ENCODE peak calls at places on chromosome 9, in eight cellular contexts. L is mesendoderm, F is HCT116, I is tibial nerve, P is transverse colon, J is RWPE2, W is PC-9, N is cardiac muscle cell. E is an unnamed sample.

GRCh38 chr9:96048116-96048953 is 172.8 kb downstream of the ERCC6L2 start:
- DNase-seq in I (no peak), F (no peak), W (no peak), P (no peak), N (peak), L (no peak), J (no peak), E (no peak)

GRCh38 chr9:20253635-20254034 is 368.7 kb downstream of the MLLT3 start:
- DNase-seq in L (no peak), W (no peak), F (no peak), P (no peak), I (no peak), J (no peak), N (no peak), E (no peak)

GRCh38 chr9:33752130-33752637 is 43.2 kb upstream of the PRSS3 start:
- DNase-seq in I (no peak), J (no peak), W (peak), F (no peak), N (no peak), L (no peak), P (no peak), E (no peak)

GRCh38 chr9:2178034-2178734 is 163.0 kb downstream of the SMARCA2 start:
- DNase-seq in F (no peak), N (no peak), L (peak), I (no peak), P (no peak), W (no peak), J (no peak), E (no peak)

GRCh38 chr9:18126776-18127175 is 347.2 kb upstream of the ADAMTSL1 start:
- DNase-seq in P (no peak), N (no peak), F (no peak), L (no peak), I (no peak), W (no peak), J (no peak), E (no peak)

GRCh38 chr9:132583584-132584304 is 1.3 kb downstream of the BARHL1 start:
- DNase-seq in W (peak), I (no peak), L (no peak), P (no peak), J (no peak), F (no peak), N (no peak), E (no peak)

GRCh38 chr9:88831783-88832407 is 159.4 kb upstream of the S1PR3 start:
- DNase-seq in L (peak), W (no peak), J (no peak), P (no peak), N (peak), F (no peak), I (no peak), E (no peak)

GRCh38 chr9:70411930-70412677 is 2.4 kb downstream of the KLF9 start:
- DNase-seq in L (peak), I (peak), J (peak), W (peak), N (no peak), F (peak), P (peak), E (peak)

GRCh38 chr9:134185536-134186011 is 21.2 kb upstream of the RNU6ATAC start:
- DNase-seq in W (no peak), N (no peak), I (no peak), J (no peak), F (no peak), P (no peak), L (peak), E (no peak)

DNA sequence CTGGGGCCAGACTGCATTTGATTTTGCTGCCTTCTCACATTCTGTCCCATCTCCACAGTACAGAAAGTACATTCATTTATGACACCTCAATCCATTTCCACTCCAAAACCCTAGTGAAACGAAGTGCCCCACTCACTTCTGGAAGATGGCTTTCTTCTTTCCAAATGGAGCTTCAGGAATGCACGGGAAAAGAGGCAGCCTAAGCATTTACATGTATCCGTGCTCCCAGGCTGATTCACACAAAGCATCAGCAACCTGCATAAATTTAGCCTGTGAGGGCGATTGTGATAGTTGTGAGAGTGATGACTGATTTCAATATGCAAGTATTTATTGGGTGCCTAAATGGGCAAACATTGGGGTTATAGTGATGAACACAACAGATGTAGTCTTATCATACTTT is 86.5 kb downstream of the PLPPR1 start:
- DNase-seq in I (no peak), N (no peak), P (no peak), L (peak), F (no peak), J (no peak), W (no peak), E (no peak)
- H3K27ac ChIP-seq in I (no peak), N (no peak), P (no peak), L (no peak), F (no peak), J (no peak), W (no peak), E (no peak)

GRCh38 chr9:35870351-35870923 is at the start of gene OR13J1:
- DNase-seq in J (no peak), W (no peak), F (no peak), P (no peak), L (no peak), N (no peak), I (no peak), E (no peak)
- H3K27ac ChIP-seq in J (no peak), W (no peak), F (no peak), P (no peak), L (no peak), N (no peak), I (no peak), E (no peak)

GRCh38 chr9:127917603-127918002 is 762 bp upstream of the ST6GALNAC4 start:
- DNase-seq in P (peak), N (no peak), J (no peak), F (no peak), I (no peak), W (no peak), L (no peak), E (no peak)
- H3K27ac ChIP-seq in P (peak), N (no peak), J (peak), F (peak), I (peak), W (peak), L (no peak), E (peak)

DNA sequence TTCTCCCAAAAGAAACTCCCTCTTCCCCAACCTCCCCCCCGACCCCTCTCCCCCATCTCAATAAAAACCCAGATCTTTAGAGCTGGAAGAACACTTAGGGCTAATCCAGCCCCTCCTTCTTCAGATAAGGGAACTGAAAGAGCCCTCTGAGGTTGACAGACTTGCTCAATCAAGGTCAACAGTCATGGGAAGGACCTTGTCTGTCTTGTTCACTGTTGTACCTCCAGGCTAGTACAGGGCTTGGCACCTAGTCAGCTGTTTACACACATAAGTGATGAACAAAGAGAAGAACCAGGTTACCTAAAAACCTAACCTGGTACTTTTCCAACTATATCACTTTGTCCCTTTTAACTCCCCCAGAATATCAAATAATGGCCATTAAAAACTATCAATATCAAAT is 2.4 kb downstream of the TTC39B start:
- DNase-seq in N (no peak), I (no peak), L (no peak), P (no peak), J (no peak), W (no peak), F (no peak), E (no peak)
- H3K27ac ChIP-seq in N (no peak), I (no peak), L (no peak), P (no peak), J (no peak), W (no peak), F (no peak), E (no peak)

DNA sequence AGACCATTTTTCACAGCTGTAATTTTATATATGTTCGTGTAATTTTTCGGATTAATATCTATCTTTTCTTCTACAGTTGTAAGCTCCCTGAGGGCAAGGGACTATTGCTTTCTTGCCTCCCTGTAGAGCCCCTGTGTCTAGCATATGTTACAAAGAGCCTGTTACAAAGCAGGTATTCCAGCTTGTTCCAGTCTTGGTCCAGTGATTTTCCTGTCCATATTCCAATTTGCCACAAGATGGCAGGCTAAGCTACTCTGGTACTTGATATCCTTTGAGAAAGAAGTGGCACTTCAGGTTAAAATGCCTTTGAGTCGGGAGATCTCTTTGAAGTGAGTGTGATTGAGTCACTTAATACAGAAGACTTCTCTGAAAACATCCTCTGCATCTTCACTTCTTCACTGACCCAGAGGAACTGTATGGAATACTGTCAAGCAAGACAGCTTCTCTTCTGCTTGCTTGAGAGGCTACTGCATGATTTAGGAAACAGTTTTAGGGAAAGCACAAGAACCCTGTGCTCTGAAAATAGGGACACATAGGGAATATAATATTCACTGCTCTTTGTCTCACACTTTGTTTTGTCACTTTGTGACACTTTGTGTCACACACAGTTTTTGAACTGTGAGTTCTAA is 24.5 kb downstream of the CAVIN4 start:
- DNase-seq in I (no peak), W (peak), N (peak), L (peak), P (no peak), F (peak), J (no peak), E (no peak)
- H3K27ac ChIP-seq in I (no peak), W (no peak), N (no peak), L (no peak), P (no peak), F (no peak), J (no peak), E (no peak)

GRCh38 chr9:3511537-3511936 is 14.3 kb downstream of the RFX3 start:
- DNase-seq in F (no peak), J (no peak), P (no peak), W (no peak), N (no peak), L (no peak), I (no peak), E (no peak)
- H3K27ac ChIP-seq in F (no peak), J (no peak), P (no peak), W (no peak), N (no peak), L (no peak), I (no peak), E (no peak)